ENCODE peak calls at places on chromosomes 3 and 15, in seven cellular contexts. S is colonic mucosa; E is thoracic aorta; H is sigmoid colon; I is left lung; Z is breast epithelium; R is CD4-positive, alpha-beta memory T cell. A is an unnamed sample. For H3K27me3 and H3K4me1, the result is how much of the 10 kb centered on the place peaks cover.

GRCh38 chr3:178787960-178788359 is 251.7 kb downstream of the KCNMB2 start:
- DNase-seq in S (no peak), E (no peak), H (no peak), I (no peak), Z (no peak), R (no peak), A (no peak)

GRCh38 chr3:107432013-107432515 is 54.8 kb downstream of the CCDC54 start:
- DNase-seq in S (peak), E (no peak), H (no peak), I (peak), Z (no peak), R (no peak), A (peak)

GRCh38 chr15:56490461-56490860 is 25.5 kb upstream of the MNS1 start:
- DNase-seq in S (no peak), E (no peak), H (no peak), I (no peak), Z (no peak), R (no peak), A (no peak)

GRCh38 chr3:158602227-158602626 is 31.2 kb downstream of the MLF1 start:
- DNase-seq in S (no peak), E (no peak), H (no peak), I (no peak), Z (no peak), R (no peak), A (no peak)

GRCh38 chr3:74053970-74054369 is 429.2 kb upstream of the PDZRN3 start:
- DNase-seq in S (no peak), E (no peak), H (no peak), I (no peak), Z (no peak), R (no peak), A (no peak)

GRCh38 chr3:150687613-150688012 is 16.1 kb downstream of the ERICH6 start:
- DNase-seq in S (no peak), E (no peak), H (no peak), I (no peak), Z (no peak), R (no peak), A (no peak)

GRCh38 chr3:36811768-36812167 is 47.4 kb upstream of the DCLK3 start:
- DNase-seq in S (no peak), E (no peak), H (no peak), I (no peak), Z (no peak), R (no peak), A (no peak)

GRCh38 chr3:138433892-138434275 is 532 bp upstream of the ESYT3 start:
- DNase-seq in S (no peak), E (no peak), H (no peak), I (peak), Z (no peak), R (no peak), A (no peak)

GRCh38 chr3:150158974-150159625 is 188.4 kb upstream of the PFN2 start:
- DNase-seq in S (no peak), E (no peak), H (no peak), I (no peak), Z (no peak), R (no peak), A (no peak)

GRCh38 chr15:50066202-50066601 is 52.8 kb downstream of the ATP8B4 start:
- DNase-seq in S (no peak), E (no peak), H (no peak), I (no peak), Z (no peak), R (peak), A (no peak)

GRCh38 chr3:5972586-5972985 is 785.1 kb downstream of the EDEM1 start:
- DNase-seq in S (no peak), E (no peak), H (no peak), I (no peak), Z (no peak), R (no peak), A (no peak)

GRCh38 chr3:149314807-149315578 is 18.4 kb downstream of the TM4SF18 start:
- DNase-seq in S (no peak), E (no peak), H (no peak), I (no peak), Z (no peak), R (no peak), A (no peak)

GRCh38 chr3:55128201-55128870 is 200.5 kb upstream of the LRTM1 start:
- DNase-seq in S (no peak), E (no peak), H (no peak), I (no peak), Z (no peak), R (no peak), A (no peak)

GRCh38 chr15:32851619-32852416 is 134.0 kb downstream of the GREM1 start:
- DNase-seq in S (no peak), E (no peak), H (no peak), I (no peak), Z (no peak), R (no peak), A (no peak)

GRCh38 chr3:115937054-115937453 is 313.7 kb downstream of the GAP43 start:
- DNase-seq in S (no peak), E (no peak), H (no peak), I (no peak), Z (no peak), R (no peak), A (no peak)

GRCh38 chr15:89457086-89457485 is 39.3 kb downstream of the RHCG start:
- DNase-seq in S (no peak), E (no peak), H (no peak), I (no peak), Z (no peak), R (no peak), A (no peak)

GRCh38 chr15:45704329-45705249 is 69.8 kb downstream of the SQOR start:
- DNase-seq in S (peak), E (no peak), H (peak), I (peak), Z (no peak), R (peak), A (no peak)

GRCh38 chr3:188387921-188388320 is 234.0 kb downstream of the LPP start:
- DNase-seq in S (no peak), E (no peak), H (no peak), I (no peak), Z (no peak), R (no peak), A (no peak)

GRCh38 chr3:139127101-139127500 is 82.4 kb upstream of the PRR23C start:
- DNase-seq in S (no peak), E (no peak), H (no peak), I (no peak), Z (no peak), R (no peak), A (no peak)

DNA sequence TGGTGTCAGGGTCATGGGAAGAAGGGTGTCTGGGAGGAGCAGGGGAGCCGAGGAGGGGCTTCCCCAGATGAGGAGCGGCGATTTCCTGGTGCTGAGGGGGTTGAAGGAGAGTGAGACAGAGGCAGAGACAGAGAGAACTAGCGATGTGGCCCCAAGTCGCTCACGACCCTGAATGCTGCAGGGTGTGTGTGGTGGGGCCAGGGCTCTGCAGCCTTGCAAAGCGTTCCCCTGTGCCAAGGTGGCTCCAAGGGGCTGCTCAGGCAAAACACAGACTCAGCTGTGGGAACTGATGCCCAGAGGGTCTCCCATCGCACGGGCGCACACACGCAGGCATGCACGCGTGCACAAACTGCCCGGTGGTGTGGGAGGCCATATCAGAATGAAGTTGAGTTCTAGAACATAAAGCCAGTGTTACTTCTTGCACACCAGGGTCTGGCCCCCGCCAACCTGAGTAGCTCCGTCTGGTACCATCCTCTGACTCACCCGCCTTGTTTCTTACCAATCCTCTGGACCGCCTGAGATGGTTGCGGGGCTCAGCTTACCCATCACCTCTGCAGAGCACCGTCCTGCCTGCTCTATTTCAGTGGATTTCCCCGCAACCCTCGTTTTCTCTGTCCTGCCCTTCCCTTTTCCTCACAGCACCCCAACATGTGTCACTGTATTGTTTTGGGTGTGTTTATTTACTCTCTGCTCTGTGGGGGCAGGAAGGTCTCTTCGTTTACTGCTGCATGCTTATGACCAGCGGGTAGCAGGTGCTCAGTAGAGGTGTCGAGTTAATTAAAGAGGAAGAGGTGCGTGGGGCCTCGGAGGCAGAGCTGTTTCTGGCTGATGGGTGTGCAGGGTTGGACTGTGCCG is 4.5 kb downstream of the MELTF start:
- DNase-seq in S (no peak), E (no peak), H (no peak), I (no peak), Z (peak), R (no peak), A (no peak)
- H3K27me3 ChIP-seq in S (under half), E (under half), H (under half), I (half or more), Z (under half), R (under half), A (under half)

GRCh38 chr3:13009946-13010315 is 63.3 kb downstream of the IQSEC1 start:
- DNase-seq in S (no peak), E (no peak), H (no peak), I (no peak), Z (no peak), R (no peak), A (no peak)
- H3K4me1 ChIP-seq in S (under half), E (under half), H (under half), I (under half), Z (under half), R (half or more), A (under half)

DNA sequence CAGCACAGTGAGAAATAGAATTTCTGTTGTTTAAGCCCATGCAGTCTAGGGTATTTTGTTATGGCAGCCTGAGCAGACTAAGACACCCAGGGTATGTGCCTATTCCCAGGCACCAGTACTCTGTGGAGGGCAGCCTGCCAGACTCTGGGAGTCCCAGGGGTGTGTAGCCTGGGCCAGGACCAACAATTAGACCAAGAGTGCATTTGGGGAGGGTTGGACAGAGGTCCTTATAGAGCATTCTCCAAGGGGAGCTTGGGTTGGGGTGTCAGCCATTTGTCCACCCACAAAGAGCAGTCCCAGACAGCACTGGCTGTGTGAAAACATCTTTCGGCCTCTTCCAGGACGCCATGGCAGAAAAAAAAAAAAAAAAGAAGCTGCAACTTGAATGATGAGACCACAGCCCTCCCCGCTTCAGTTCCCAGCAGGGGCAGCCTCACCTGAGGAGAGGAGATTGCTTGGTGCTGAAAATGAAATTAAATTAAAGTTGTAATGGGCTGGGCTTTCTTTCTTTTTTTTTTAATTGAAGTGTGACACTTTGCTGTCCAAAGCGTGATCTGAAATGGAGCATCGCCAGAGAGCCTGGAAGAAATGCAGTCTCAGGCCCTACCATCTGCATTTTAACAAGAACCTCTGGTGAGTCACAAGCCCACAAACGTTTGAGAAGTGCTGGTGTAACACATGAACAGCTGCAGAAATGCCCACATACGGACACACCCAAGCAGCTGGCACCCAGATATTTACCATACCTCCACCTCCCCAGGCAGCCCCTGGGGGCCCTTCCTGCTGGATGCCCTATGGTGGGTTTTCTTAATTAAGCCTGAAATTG is 21.3 kb upstream of the CAV3 start:
- DNase-seq in S (no peak), E (no peak), H (no peak), I (no peak), Z (no peak), R (no peak), A (no peak)
- H3K27me3 ChIP-seq in S (under half), E (under half), H (under half), I (under half), Z (under half), R (under half), A (under half)

DNA sequence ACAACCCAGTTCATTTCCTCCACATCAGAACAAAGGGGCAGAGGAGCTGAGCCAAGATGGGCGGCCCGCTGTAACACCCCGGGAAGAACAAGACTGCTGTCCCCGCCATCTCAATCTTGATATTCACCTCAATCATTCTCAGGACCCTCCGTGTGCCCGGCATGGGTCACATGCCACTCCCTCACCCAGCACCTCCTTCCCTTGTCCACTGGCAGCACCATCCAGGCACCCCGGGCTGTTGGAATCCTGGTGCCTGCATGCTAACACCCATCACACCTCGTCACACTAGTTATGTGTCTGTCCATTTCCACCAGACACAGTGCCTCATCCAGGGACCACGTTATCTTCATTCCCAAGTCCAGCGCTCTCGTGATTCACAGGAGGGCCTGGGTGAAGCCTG is 16.7 kb downstream of the MEGF11 start:
- DNase-seq in S (no peak), E (no peak), H (no peak), I (no peak), Z (no peak), R (no peak), A (no peak)
- H3K4me1 ChIP-seq in S (under half), E (under half), H (under half), I (under half), Z (under half), R (under half), A (under half)

GRCh38 chr3:46884929-46885328 is 7.4 kb downstream of the PTH1R start:
- DNase-seq in S (no peak), E (no peak), H (no peak), I (no peak), Z (no peak), R (no peak), A (no peak)
- H3K27me3 ChIP-seq in S (under half), E (under half), H (under half), I (half or more), Z (under half), R (under half), A (under half)

DNA sequence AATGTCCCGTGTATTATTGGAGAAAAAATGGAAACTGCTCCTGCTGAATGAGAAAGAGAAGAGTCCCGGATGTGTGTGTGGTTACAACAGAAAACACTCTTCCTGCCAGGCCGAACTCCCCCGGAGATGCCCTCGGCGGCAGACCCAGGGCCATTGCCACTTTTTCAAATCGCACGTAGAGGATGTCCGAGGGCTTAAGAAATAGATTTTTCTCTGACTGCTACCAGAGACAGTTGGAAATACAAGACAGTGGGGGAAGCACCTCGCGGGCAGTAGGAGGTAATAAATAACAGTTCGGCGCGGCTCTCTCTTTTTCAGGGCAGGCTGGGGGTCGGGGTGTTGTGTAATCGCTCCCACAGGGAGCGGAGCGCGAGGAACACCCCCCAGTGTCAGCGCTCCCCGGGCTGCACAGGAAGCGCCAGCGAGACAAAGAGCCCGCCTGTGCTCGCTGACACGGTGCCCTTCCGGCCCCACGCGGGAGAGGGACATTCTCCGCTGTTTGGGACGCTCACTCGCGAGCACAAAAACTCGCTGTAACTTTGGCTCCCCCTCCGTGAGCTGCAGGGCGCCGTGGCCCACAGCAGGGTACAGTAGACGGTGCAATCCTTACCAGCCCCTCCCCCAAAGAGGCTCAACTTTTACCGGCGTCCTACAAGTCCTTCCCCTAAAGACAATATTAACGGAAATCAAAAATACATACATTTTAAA is 1.1 kb downstream of the VGLL4 start:
- DNase-seq in S (peak), E (peak), H (peak), I (peak), Z (peak), R (peak), A (peak)
- H3K4me1 ChIP-seq in S (under half), E (under half), H (under half), I (under half), Z (under half), R (under half), A (under half)

GRCh38 chr3:110344897-110345767 is 726.5 kb upstream of the NECTIN3 start:
- DNase-seq in S (no peak), E (no peak), H (no peak), I (no peak), Z (no peak), R (no peak), A (no peak)
- H3K27me3 ChIP-seq in S (under half), E (under half), H (under half), I (under half), Z (under half), R (under half), A (under half)